ENCODE peak calls at places on chromosomes 13 and 19, in ten cellular contexts. One of them, this sample, is unnamed.

GRCh38 chr13:113997845-113998751 is 24.2 kb upstream of the C13orf46 start:
- DNase-seq in bronchial epithelial cell: no peak
- DNase-seq in right atrium auricular region: peak; percentile 85
- DNase-seq in GM10248: no peak
- DNase-seq in fibroblast of villous mesenchyme: peak; percentile 74
- DNase-seq in stomach: peak; percentile 58
- DNase-seq in fibroblast of pulmonary artery: peak; percentile 50
- DNase-seq in AG04450: peak; percentile 47
- DNase-seq in HepG2: no peak
- DNase-seq in neural progenitor cell: no peak
- DNase-seq in this sample: no peak

GRCh38 chr13:44730099-44730498 is 154.0 kb upstream of the TSC22D1 start:
- DNase-seq in AG04450: no peak
- DNase-seq in fibroblast of pulmonary artery: no peak
- DNase-seq in neural progenitor cell: no peak
- DNase-seq in stomach: no peak
- DNase-seq in fibroblast of villous mesenchyme: no peak
- DNase-seq in bronchial epithelial cell: no peak
- DNase-seq in GM10248: no peak
- DNase-seq in right atrium auricular region: no peak
- DNase-seq in HepG2: no peak
- DNase-seq in this sample: no peak

GRCh38 chr13:98549006-98549727 is 27.7 kb downstream of the STK24 start:
- DNase-seq in HepG2: peak; percentile 28
- DNase-seq in bronchial epithelial cell: peak; percentile 80
- DNase-seq in right atrium auricular region: no peak
- DNase-seq in fibroblast of villous mesenchyme: peak; percentile 98
- DNase-seq in fibroblast of pulmonary artery: peak; percentile 90
- DNase-seq in neural progenitor cell: no peak
- DNase-seq in AG04450: peak; percentile 88
- DNase-seq in GM10248: no peak
- DNase-seq in stomach: no peak
- DNase-seq in this sample: no peak

GRCh38 chr13:20856650-20857049 is 45.9 kb downstream of the XPO4 start:
- DNase-seq in HepG2: no peak
- DNase-seq in bronchial epithelial cell: no peak
- DNase-seq in neural progenitor cell: no peak
- DNase-seq in right atrium auricular region: no peak
- DNase-seq in AG04450: no peak
- DNase-seq in stomach: no peak
- DNase-seq in GM10248: no peak
- DNase-seq in fibroblast of pulmonary artery: no peak
- DNase-seq in fibroblast of villous mesenchyme: no peak
- DNase-seq in this sample: no peak

GRCh38 chr19:7860166-7860901 is 13.9 kb downstream of the PRR36 start:
- DNase-seq in fibroblast of villous mesenchyme: no peak
- DNase-seq in neural progenitor cell: no peak
- DNase-seq in bronchial epithelial cell: no peak
- DNase-seq in fibroblast of pulmonary artery: no peak
- DNase-seq in right atrium auricular region: no peak
- DNase-seq in AG04450: no peak
- DNase-seq in GM10248: no peak
- DNase-seq in HepG2: no peak
- DNase-seq in stomach: no peak
- DNase-seq in this sample: no peak

GRCh38 chr19:6738726-6739389 is 622 bp upstream of the TRIP10 start:
- DNase-seq in AG04450: no peak
- DNase-seq in fibroblast of pulmonary artery: peak; percentile 39
- DNase-seq in right atrium auricular region: peak; percentile 67
- DNase-seq in bronchial epithelial cell: no peak
- DNase-seq in HepG2: no peak
- DNase-seq in stomach: peak; percentile 32
- DNase-seq in fibroblast of villous mesenchyme: no peak
- DNase-seq in neural progenitor cell: peak; percentile 51
- DNase-seq in GM10248: no peak
- DNase-seq in this sample: no peak

GRCh38 chr19:5621945-5622464 is 571 bp downstream of the SAFB2 start:
- DNase-seq in neural progenitor cell: peak; percentile 29
- DNase-seq in stomach: no peak
- DNase-seq in HepG2: no peak
- DNase-seq in bronchial epithelial cell: no peak
- DNase-seq in GM10248: peak; percentile 24
- DNase-seq in right atrium auricular region: no peak
- DNase-seq in AG04450: no peak
- DNase-seq in fibroblast of villous mesenchyme: no peak
- DNase-seq in fibroblast of pulmonary artery: no peak
- DNase-seq in this sample: no peak

GRCh38 chr13:39776439-39776838 is 121.0 kb downstream of the COG6 start:
- DNase-seq in right atrium auricular region: no peak
- DNase-seq in HepG2: no peak
- DNase-seq in stomach: no peak
- DNase-seq in GM10248: peak; percentile 30
- DNase-seq in fibroblast of pulmonary artery: peak; percentile 70
- DNase-seq in AG04450: peak; percentile 51
- DNase-seq in neural progenitor cell: no peak
- DNase-seq in bronchial epithelial cell: peak; percentile 57
- DNase-seq in fibroblast of villous mesenchyme: peak; percentile 61
- DNase-seq in this sample: peak; percentile 25

GRCh38 chr19:46180701-46181385 is 32.8 kb downstream of the IGFL2 start:
- DNase-seq in AG04450: no peak
- DNase-seq in GM10248: no peak
- DNase-seq in stomach: no peak
- DNase-seq in fibroblast of villous mesenchyme: no peak
- DNase-seq in right atrium auricular region: no peak
- DNase-seq in HepG2: no peak
- DNase-seq in fibroblast of pulmonary artery: no peak
- DNase-seq in neural progenitor cell: no peak
- DNase-seq in bronchial epithelial cell: peak; percentile 66
- DNase-seq in this sample: no peak

GRCh38 chr19:33241530-33242101 is 16.0 kb upstream of the SLC7A10 start:
- DNase-seq in GM10248: no peak
- DNase-seq in neural progenitor cell: peak; percentile 55
- DNase-seq in fibroblast of pulmonary artery: no peak
- DNase-seq in right atrium auricular region: no peak
- DNase-seq in HepG2: no peak
- DNase-seq in bronchial epithelial cell: peak; percentile 29
- DNase-seq in fibroblast of villous mesenchyme: no peak
- DNase-seq in AG04450: no peak
- DNase-seq in stomach: peak; percentile 31
- DNase-seq in this sample: no peak

GRCh38 chr13:49097374-49097773 is 121.7 kb downstream of the FNDC3A start:
- DNase-seq in bronchial epithelial cell: peak; percentile 90
- DNase-seq in neural progenitor cell: no peak
- DNase-seq in HepG2: peak; percentile 70
- DNase-seq in fibroblast of pulmonary artery: peak; percentile 93
- DNase-seq in stomach: no peak
- DNase-seq in fibroblast of villous mesenchyme: peak; percentile 81
- DNase-seq in AG04450: peak; percentile 23
- DNase-seq in right atrium auricular region: no peak
- DNase-seq in GM10248: no peak
- DNase-seq in this sample: no peak

GRCh38 chr19:38441660-38442348 is 8.3 kb downstream of the RYR1 start:
- DNase-seq in fibroblast of pulmonary artery: peak; percentile 8
- DNase-seq in neural progenitor cell: peak; percentile 71
- DNase-seq in bronchial epithelial cell: no peak
- DNase-seq in AG04450: no peak
- DNase-seq in GM10248: peak; percentile 55
- DNase-seq in fibroblast of villous mesenchyme: peak; percentile 6
- DNase-seq in HepG2: peak; percentile 16
- DNase-seq in right atrium auricular region: no peak
- DNase-seq in stomach: no peak
- DNase-seq in this sample: peak; percentile 61

GRCh38 chr13:25468330-25469178 is 96.8 kb downstream of the ATP8A2 start:
- DNase-seq in fibroblast of pulmonary artery: no peak
- DNase-seq in right atrium auricular region: no peak
- DNase-seq in bronchial epithelial cell: no peak
- DNase-seq in HepG2: no peak
- DNase-seq in GM10248: peak; percentile 31
- DNase-seq in fibroblast of villous mesenchyme: peak; percentile 1
- DNase-seq in stomach: no peak
- DNase-seq in neural progenitor cell: peak; percentile 84
- DNase-seq in AG04450: no peak
- DNase-seq in this sample: peak; percentile 64

GRCh38 chr13:95956589-95957148 is 96.5 kb downstream of the UGGT2 start:
- DNase-seq in GM10248: no peak
- DNase-seq in right atrium auricular region: no peak
- DNase-seq in neural progenitor cell: no peak
- DNase-seq in fibroblast of pulmonary artery: peak; percentile 45
- DNase-seq in fibroblast of villous mesenchyme: peak; percentile 17
- DNase-seq in AG04450: no peak
- DNase-seq in bronchial epithelial cell: peak; percentile 71
- DNase-seq in stomach: no peak
- DNase-seq in HepG2: no peak
- DNase-seq in this sample: no peak

GRCh38 chr19:51511353-51511752 is 9.8 kb upstream of the SIGLEC12 start:
- DNase-seq in GM10248: no peak
- DNase-seq in HepG2: peak; percentile 12
- DNase-seq in AG04450: no peak
- DNase-seq in neural progenitor cell: peak; percentile 10
- DNase-seq in bronchial epithelial cell: no peak
- DNase-seq in right atrium auricular region: no peak
- DNase-seq in fibroblast of pulmonary artery: no peak
- DNase-seq in fibroblast of villous mesenchyme: peak; percentile 1
- DNase-seq in stomach: no peak
- DNase-seq in this sample: peak; percentile 25
- TF ChIP-seq CTCF in GM10248: peak; percentile 35
- TF ChIP-seq CTCF in HepG2: peak; percentile 15
- TF ChIP-seq CTCF in AG04450: peak; percentile 27
- TF ChIP-seq CTCF in neural progenitor cell: peak; percentile 33
- TF ChIP-seq CTCF in bronchial epithelial cell: no peak
- TF ChIP-seq CTCF in right atrium auricular region: no peak
- TF ChIP-seq CTCF in fibroblast of pulmonary artery: peak; percentile 31
- TF ChIP-seq CTCF in fibroblast of villous mesenchyme: peak; percentile 31
- TF ChIP-seq CTCF in stomach: no peak
- TF ChIP-seq CTCF in this sample: no peak

GRCh38 chr19:12400618-12401502 is at the start of gene ZNF799:
- DNase-seq in AG04450: peak; percentile 79
- DNase-seq in bronchial epithelial cell: peak; percentile 95
- DNase-seq in HepG2: peak; percentile 100
- DNase-seq in fibroblast of villous mesenchyme: peak; percentile 96
- DNase-seq in fibroblast of pulmonary artery: peak; percentile 98
- DNase-seq in stomach: peak; percentile 99
- DNase-seq in right atrium auricular region: peak; percentile 99
- DNase-seq in GM10248: peak; percentile 86
- DNase-seq in neural progenitor cell: peak; percentile 95
- DNase-seq in this sample: peak; percentile 87
- TF ChIP-seq CTCF in AG04450: no peak
- TF ChIP-seq CTCF in bronchial epithelial cell: peak; percentile 6
- TF ChIP-seq CTCF in HepG2: peak; percentile 17
- TF ChIP-seq CTCF in fibroblast of villous mesenchyme: no peak
- TF ChIP-seq CTCF in fibroblast of pulmonary artery: no peak
- TF ChIP-seq CTCF in stomach: no peak
- TF ChIP-seq CTCF in right atrium auricular region: peak; percentile 39
- TF ChIP-seq CTCF in GM10248: no peak
- TF ChIP-seq CTCF in neural progenitor cell: peak; percentile 20
- TF ChIP-seq CTCF in this sample: no peak

GRCh38 chr19:11261431-11261901 is 858 bp downstream of the DOCK6 start:
- DNase-seq in fibroblast of villous mesenchyme: no peak
- DNase-seq in HepG2: no peak
- DNase-seq in AG04450: no peak
- DNase-seq in fibroblast of pulmonary artery: no peak
- DNase-seq in GM10248: no peak
- DNase-seq in stomach: no peak
- DNase-seq in right atrium auricular region: no peak
- DNase-seq in neural progenitor cell: peak; percentile 42
- DNase-seq in bronchial epithelial cell: no peak
- DNase-seq in this sample: peak; percentile 30

GRCh38 chr19:11263726-11264125 is 1.4 kb upstream of the DOCK6 start:
- DNase-seq in neural progenitor cell: no peak
- DNase-seq in GM10248: no peak
- DNase-seq in HepG2: no peak
- DNase-seq in stomach: no peak
- DNase-seq in AG04450: no peak
- DNase-seq in fibroblast of pulmonary artery: no peak
- DNase-seq in right atrium auricular region: no peak
- DNase-seq in bronchial epithelial cell: no peak
- DNase-seq in fibroblast of villous mesenchyme: no peak
- DNase-seq in this sample: no peak

GRCh38 chr19:11264452-11265176 is 2.3 kb upstream of the DOCK6 start:
- DNase-seq in AG04450: no peak
- DNase-seq in fibroblast of pulmonary artery: no peak
- DNase-seq in HepG2: peak; percentile 31
- DNase-seq in fibroblast of villous mesenchyme: no peak
- DNase-seq in neural progenitor cell: no peak
- DNase-seq in GM10248: no peak
- DNase-seq in right atrium auricular region: peak; percentile 70
- DNase-seq in stomach: peak; percentile 84
- DNase-seq in bronchial epithelial cell: peak; percentile 87
- DNase-seq in this sample: peak; percentile 46

GRCh38 chr19:11260996-11261395 is 1.3 kb downstream of the DOCK6 start:
- DNase-seq in GM10248: no peak
- DNase-seq in AG04450: no peak
- DNase-seq in fibroblast of villous mesenchyme: no peak
- DNase-seq in bronchial epithelial cell: no peak
- DNase-seq in HepG2: no peak
- DNase-seq in stomach: no peak
- DNase-seq in right atrium auricular region: no peak
- DNase-seq in fibroblast of pulmonary artery: no peak
- DNase-seq in neural progenitor cell: no peak
- DNase-seq in this sample: peak; percentile 13

GRCh38 chr19:11261902-11262839 is at the start of gene DOCK6:
- DNase-seq in stomach: peak; percentile 58
- DNase-seq in right atrium auricular region: no peak
- DNase-seq in GM10248: peak; percentile 79
- DNase-seq in HepG2: no peak
- DNase-seq in fibroblast of pulmonary artery: no peak
- DNase-seq in AG04450: no peak
- DNase-seq in neural progenitor cell: peak; percentile 80
- DNase-seq in bronchial epithelial cell: no peak
- DNase-seq in fibroblast of villous mesenchyme: no peak
- DNase-seq in this sample: peak; percentile 88
- TF ChIP-seq CTCF in stomach: no peak
- TF ChIP-seq CTCF in right atrium auricular region: peak; percentile 60
- TF ChIP-seq CTCF in GM10248: peak; percentile 45
- TF ChIP-seq CTCF in HepG2: peak; percentile 56
- TF ChIP-seq CTCF in fibroblast of pulmonary artery: peak; percentile 25
- TF ChIP-seq CTCF in AG04450: peak; percentile 46
- TF ChIP-seq CTCF in neural progenitor cell: peak; percentile 59
- TF ChIP-seq CTCF in bronchial epithelial cell: peak; percentile 44
- TF ChIP-seq CTCF in fibroblast of villous mesenchyme: peak; percentile 35
- TF ChIP-seq CTCF in this sample: peak; percentile 20

DNA sequence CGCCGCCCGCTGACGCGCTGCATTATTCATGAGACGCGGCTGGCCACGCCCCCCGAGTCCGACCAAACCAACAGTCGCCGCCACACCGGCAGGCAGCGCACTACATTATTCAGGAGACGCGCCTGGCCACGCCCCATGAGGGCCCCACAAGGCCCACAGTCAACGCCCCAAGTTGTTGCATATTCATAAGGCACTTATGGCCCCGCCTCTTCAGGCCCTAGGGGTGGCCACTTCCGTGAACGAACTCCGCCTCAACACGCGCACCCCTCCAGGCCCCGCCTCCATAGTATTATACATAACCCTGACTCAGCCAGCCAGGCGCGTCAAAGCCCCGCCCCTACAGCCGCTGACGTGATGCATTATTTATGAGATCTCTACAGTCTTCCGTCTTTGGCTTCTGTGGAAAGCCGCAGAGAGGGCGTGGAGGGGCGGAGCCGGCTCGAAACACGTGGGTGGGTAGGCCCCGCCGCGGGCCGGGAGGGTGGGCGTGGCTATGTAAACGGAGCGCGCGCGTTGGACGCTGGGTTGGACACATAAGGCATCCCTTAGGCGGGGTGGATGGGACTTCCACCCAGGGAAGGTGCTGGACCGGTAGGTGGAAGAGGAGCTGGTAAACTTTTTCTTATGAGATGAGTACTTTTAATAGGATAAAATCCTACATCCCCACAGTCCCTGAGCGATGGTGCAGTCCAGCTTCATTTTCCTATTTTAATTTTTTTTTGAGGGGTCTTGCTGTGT is 423 bp upstream of the ELL start:
- DNase-seq in neural progenitor cell: peak; percentile 100
- DNase-seq in fibroblast of villous mesenchyme: peak; percentile 100
- DNase-seq in GM10248: peak; percentile 99
- DNase-seq in stomach: peak; percentile 100
- DNase-seq in fibroblast of pulmonary artery: peak; percentile 100
- DNase-seq in right atrium auricular region: peak; percentile 100
- DNase-seq in AG04450: peak; percentile 100
- DNase-seq in bronchial epithelial cell: peak; percentile 98
- DNase-seq in HepG2: peak; percentile 99
- DNase-seq in this sample: peak; percentile 97
- TF ChIP-seq CTCF in neural progenitor cell: no peak
- TF ChIP-seq CTCF in fibroblast of villous mesenchyme: peak; percentile 12
- TF ChIP-seq CTCF in GM10248: no peak
- TF ChIP-seq CTCF in stomach: no peak
- TF ChIP-seq CTCF in fibroblast of pulmonary artery: peak; percentile 8
- TF ChIP-seq CTCF in right atrium auricular region: no peak
- TF ChIP-seq CTCF in AG04450: peak; percentile 22
- TF ChIP-seq CTCF in bronchial epithelial cell: no peak
- TF ChIP-seq CTCF in HepG2: peak; percentile 18
- TF ChIP-seq CTCF in this sample: no peak

This sample was measured in GM20000.